ENCODE peak calls at places on chromosomes 16 and 17, in ten cellular contexts. M, I, D, T, P, H, G, C, J and K are unnamed samples.

GRCh38 chr17:73490851-73491250 is 153.4 kb downstream of the SDK2 start:
- DNase-seq in M (no peak), I (no peak), D (no peak), T (no peak), P (no peak), H (no peak), G (no peak), C (no peak), J (no peak), K (no peak)

GRCh38 chr16:66478733-66479511 is 51.8 kb downstream of the BEAN1 start:
- DNase-seq in M (peak; percentile 93), I (peak; percentile 74), D (peak; percentile 28), T (no peak), P (no peak), H (peak; percentile 73), G (peak; percentile 76), C (peak; percentile 69), J (peak; percentile 67), K (peak; percentile 63)

GRCh38 chr17:43714338-43715149 is 44.0 kb downstream of the SOST start:
- DNase-seq in M (no peak), I (no peak), D (peak; percentile 72), T (no peak), P (no peak), H (peak; percentile 68), G (no peak), C (no peak), J (no peak), K (peak; percentile 57)

GRCh38 chr17:80964231-80964856 is 27.3 kb upstream of the CHMP6 start:
- DNase-seq in M (no peak), I (no peak), D (no peak), T (no peak), P (no peak), H (no peak), G (no peak), C (no peak), J (no peak), K (no peak)

GRCh38 chr17:56896968-56897359 is 16.9 kb downstream of the TRIM25 start:
- DNase-seq in M (no peak), I (no peak), D (no peak), T (no peak), P (no peak), H (no peak), G (no peak), C (no peak), J (no peak), K (no peak)

GRCh38 chr16:1510941-1511351 is 17.8 kb downstream of the TELO2 start:
- DNase-seq in M (no peak), I (no peak), D (no peak), T (no peak), P (no peak), H (no peak), G (no peak), C (no peak), J (no peak), K (no peak)

GRCh38 chr17:77402159-77402731 is 261.5 kb downstream of the SEC14L1 start:
- DNase-seq in M (no peak), I (no peak), D (no peak), T (no peak), P (no peak), H (no peak), G (no peak), C (no peak), J (no peak), K (no peak)

GRCh38 chr16:79618712-79619050 is 18.1 kb upstream of the MAF start:
- DNase-seq in M (no peak), I (peak; percentile 6), D (no peak), T (no peak), P (no peak), H (no peak), G (no peak), C (peak; percentile 52), J (no peak), K (no peak)

GRCh38 chr17:12047977-12048376 is 27.3 kb downstream of the MAP2K4 start:
- DNase-seq in M (no peak), I (no peak), D (no peak), T (no peak), P (no peak), H (peak; percentile 37), G (no peak), C (no peak), J (no peak), K (peak; percentile 27)

GRCh38 chr16:50400967-50401348 is 32.2 kb upstream of the BRD7 start:
- DNase-seq in M (no peak), I (no peak), D (no peak), T (no peak), P (no peak), H (peak; percentile 41), G (no peak), C (no peak), J (no peak), K (no peak)

GRCh38 chr17:31074772-31075538 is 19.8 kb upstream of the NF1 start:
- DNase-seq in M (no peak), I (no peak), D (peak; percentile 47), T (no peak), P (no peak), H (peak; percentile 68), G (peak; percentile 50), C (no peak), J (no peak), K (peak; percentile 78)

GRCh38 chr17:78990349-78991016 is 10.8 kb upstream of the LGALS3BP start:
- DNase-seq in M (no peak), I (no peak), D (no peak), T (no peak), P (no peak), H (no peak), G (no peak), C (no peak), J (no peak), K (no peak)

GRCh38 chr16:27699540-27699939 is 149.6 kb downstream of the KATNIP start:
- DNase-seq in M (no peak), I (no peak), D (no peak), T (no peak), P (no peak), H (no peak), G (no peak), C (no peak), J (no peak), K (no peak)

GRCh38 chr16:7025616-7026190 is 306.9 kb upstream of the RBFOX1 start:
- DNase-seq in M (peak; percentile 75), I (peak; percentile 10), D (no peak), T (no peak), P (peak; percentile 5), H (no peak), G (peak; percentile 25), C (no peak), J (peak; percentile 9), K (peak; percentile 27)

GRCh38 chr16:6889106-6889505 is 443.5 kb upstream of the RBFOX1 start:
- DNase-seq in M (no peak), I (no peak), D (no peak), T (no peak), P (no peak), H (no peak), G (no peak), C (no peak), J (no peak), K (no peak)

GRCh38 chr16:19771040-19771439 is 53.0 kb downstream of the IQCK start:
- DNase-seq in M (peak; percentile 78), I (no peak), D (no peak), T (no peak), P (no peak), H (no peak), G (no peak), C (no peak), J (no peak), K (no peak)

GRCh38 chr16:80518436-80518835 is 22.4 kb upstream of the DYNLRB2 start:
- DNase-seq in M (no peak), I (peak; percentile 8), D (no peak), T (no peak), P (no peak), H (no peak), G (no peak), C (no peak), J (no peak), K (peak; percentile 45)